ENCODE peak calls at places on chromosomes 2 and 18, in six cellular contexts. One of them, this sample, is unnamed.

GRCh38 chr2:27809761-27810241 is 38.3 kb downstream of the MRPL33 start:
- DNase-seq in neuronal stem cell: no peak
- DNase-seq in H1: no peak
- DNase-seq in H9: no peak
- DNase-seq in mesenchymal stem cell: peak
- DNase-seq in trophoblast cell: peak
- DNase-seq in this sample: peak

GRCh38 chr18:54316071-54316820 is 41.4 kb downstream of the STARD6 start:
- DNase-seq in neuronal stem cell: no peak
- DNase-seq in H1: no peak
- DNase-seq in H9: no peak
- DNase-seq in mesenchymal stem cell: no peak
- DNase-seq in trophoblast cell: no peak
- DNase-seq in this sample: no peak

GRCh38 chr2:54555318-54555837 is 99.3 kb downstream of the SPTBN1 start:
- DNase-seq in neuronal stem cell: no peak
- DNase-seq in H1: no peak
- DNase-seq in H9: no peak
- DNase-seq in mesenchymal stem cell: no peak
- DNase-seq in trophoblast cell: no peak
- DNase-seq in this sample: no peak

GRCh38 chr2:147989809-147990403 is 30.6 kb downstream of the ORC4 start:
- DNase-seq in neuronal stem cell: no peak
- DNase-seq in H1: no peak
- DNase-seq in H9: no peak
- DNase-seq in mesenchymal stem cell: peak
- DNase-seq in trophoblast cell: peak
- DNase-seq in this sample: peak

GRCh38 chr18:56702946-56703345 is 51.8 kb downstream of the WDR7 start:
- DNase-seq in neuronal stem cell: peak
- DNase-seq in H1: no peak
- DNase-seq in H9: no peak
- DNase-seq in mesenchymal stem cell: peak
- DNase-seq in trophoblast cell: peak
- DNase-seq in this sample: peak

GRCh38 chr2:29753676-29754444 is 167.5 kb downstream of the ALK start:
- DNase-seq in neuronal stem cell: no peak
- DNase-seq in H1: no peak
- DNase-seq in H9: no peak
- DNase-seq in mesenchymal stem cell: no peak
- DNase-seq in trophoblast cell: no peak
- DNase-seq in this sample: peak

GRCh38 chr2:43041167-43041566 is 185.2 kb downstream of the ZFP36L2 start:
- DNase-seq in neuronal stem cell: no peak
- DNase-seq in H1: no peak
- DNase-seq in H9: no peak
- DNase-seq in mesenchymal stem cell: peak
- DNase-seq in trophoblast cell: peak
- DNase-seq in this sample: no peak

GRCh38 chr18:41756141-41756540 is 198.9 kb upstream of the PIK3C3 start:
- DNase-seq in neuronal stem cell: no peak
- DNase-seq in H1: no peak
- DNase-seq in H9: no peak
- DNase-seq in mesenchymal stem cell: no peak
- DNase-seq in trophoblast cell: no peak
- DNase-seq in this sample: no peak

GRCh38 chr2:95700554-95700953 is 108.8 kb downstream of the TRIM43 start:
- DNase-seq in neuronal stem cell: no peak
- DNase-seq in H1: no peak
- DNase-seq in H9: no peak
- DNase-seq in mesenchymal stem cell: no peak
- DNase-seq in trophoblast cell: peak
- DNase-seq in this sample: no peak

GRCh38 chr2:241052677-241053360 is 49.3 kb downstream of the MTERF4 start:
- DNase-seq in neuronal stem cell: no peak
- DNase-seq in H1: no peak
- DNase-seq in H9: peak
- DNase-seq in mesenchymal stem cell: no peak
- DNase-seq in trophoblast cell: no peak
- DNase-seq in this sample: no peak

GRCh38 chr2:47069628-47070154 is 85.4 kb downstream of the STPG4 start:
- DNase-seq in neuronal stem cell: peak
- DNase-seq in H1: peak
- DNase-seq in H9: peak
- DNase-seq in mesenchymal stem cell: peak
- DNase-seq in trophoblast cell: peak
- DNase-seq in this sample: peak

GRCh38 chr2:234722176-234722575 is 225.3 kb upstream of the ARL4C start:
- DNase-seq in neuronal stem cell: no peak
- DNase-seq in H1: no peak
- DNase-seq in H9: no peak
- DNase-seq in mesenchymal stem cell: no peak
- DNase-seq in trophoblast cell: no peak
- DNase-seq in this sample: no peak

GRCh38 chr2:17851731-17852585 is 26.5 kb upstream of the KCNS3 start:
- DNase-seq in neuronal stem cell: peak
- DNase-seq in H1: no peak
- DNase-seq in H9: peak
- DNase-seq in mesenchymal stem cell: peak
- DNase-seq in trophoblast cell: peak
- DNase-seq in this sample: peak

GRCh38 chr2:16756831-16757644 is 91.4 kb upstream of the CYRIA start:
- DNase-seq in neuronal stem cell: peak
- DNase-seq in H1: peak
- DNase-seq in H9: peak
- DNase-seq in mesenchymal stem cell: peak
- DNase-seq in trophoblast cell: peak
- DNase-seq in this sample: peak

GRCh38 chr2:69437751-69438154 is 518 bp upstream of the NFU1 start:
- DNase-seq in neuronal stem cell: no peak
- DNase-seq in H1: no peak
- DNase-seq in H9: no peak
- DNase-seq in mesenchymal stem cell: no peak
- DNase-seq in trophoblast cell: no peak
- DNase-seq in this sample: no peak

GRCh38 chr2:157822993-157823392 is 53.1 kb downstream of the ACVR1 start:
- DNase-seq in neuronal stem cell: no peak
- DNase-seq in H1: no peak
- DNase-seq in H9: no peak
- DNase-seq in mesenchymal stem cell: peak
- DNase-seq in trophoblast cell: no peak
- DNase-seq in this sample: peak

GRCh38 chr2:55160422-55160821 is 71.7 kb downstream of the CLHC1 start:
- DNase-seq in neuronal stem cell: no peak
- DNase-seq in H1: no peak
- DNase-seq in H9: no peak
- DNase-seq in mesenchymal stem cell: no peak
- DNase-seq in trophoblast cell: no peak
- DNase-seq in this sample: no peak

GRCh38 chr2:16287281-16287680 is 346.9 kb downstream of the MYCN start:
- DNase-seq in neuronal stem cell: no peak
- DNase-seq in H1: no peak
- DNase-seq in H9: no peak
- DNase-seq in mesenchymal stem cell: no peak
- DNase-seq in trophoblast cell: no peak
- DNase-seq in this sample: no peak

GRCh38 chr2:185188656-185189055 is 549.9 kb upstream of the FSIP2 start:
- DNase-seq in neuronal stem cell: no peak
- DNase-seq in H1: no peak
- DNase-seq in H9: no peak
- DNase-seq in mesenchymal stem cell: no peak
- DNase-seq in trophoblast cell: no peak
- DNase-seq in this sample: no peak

GRCh38 chr2:95294579-95295250 is 2.4 kb upstream of the KCNIP3 start:
- DNase-seq in neuronal stem cell: no peak
- DNase-seq in H1: no peak
- DNase-seq in H9: no peak
- DNase-seq in mesenchymal stem cell: no peak
- DNase-seq in trophoblast cell: no peak
- DNase-seq in this sample: no peak

GRCh38 chr18:24494586-24494985 is 34.1 kb downstream of the HRH4 start:
- DNase-seq in neuronal stem cell: no peak
- DNase-seq in H1: no peak
- DNase-seq in H9: no peak
- DNase-seq in mesenchymal stem cell: no peak
- DNase-seq in trophoblast cell: no peak
- DNase-seq in this sample: no peak

GRCh38 chr18:34767601-34768027 is 57.5 kb downstream of the DTNA start:
- DNase-seq in neuronal stem cell: no peak
- DNase-seq in H1: no peak
- DNase-seq in H9: no peak
- DNase-seq in mesenchymal stem cell: peak
- DNase-seq in trophoblast cell: peak
- DNase-seq in this sample: peak

GRCh38 chr2:237772513-237772912 is 26.1 kb upstream of the RBM44 start:
- DNase-seq in neuronal stem cell: no peak
- DNase-seq in H1: no peak
- DNase-seq in H9: no peak
- DNase-seq in mesenchymal stem cell: no peak
- DNase-seq in trophoblast cell: no peak
- DNase-seq in this sample: no peak

GRCh38 chr2:237779521-237779920 is 19.1 kb upstream of the RBM44 start:
- DNase-seq in neuronal stem cell: no peak
- DNase-seq in H1: no peak
- DNase-seq in H9: no peak
- DNase-seq in mesenchymal stem cell: no peak
- DNase-seq in trophoblast cell: no peak
- DNase-seq in this sample: no peak

GRCh38 chr2:237773826-237774225 is 24.8 kb upstream of the RBM44 start:
- DNase-seq in neuronal stem cell: no peak
- DNase-seq in H1: no peak
- DNase-seq in H9: no peak
- DNase-seq in mesenchymal stem cell: no peak
- DNase-seq in trophoblast cell: no peak
- DNase-seq in this sample: no peak

DNA sequence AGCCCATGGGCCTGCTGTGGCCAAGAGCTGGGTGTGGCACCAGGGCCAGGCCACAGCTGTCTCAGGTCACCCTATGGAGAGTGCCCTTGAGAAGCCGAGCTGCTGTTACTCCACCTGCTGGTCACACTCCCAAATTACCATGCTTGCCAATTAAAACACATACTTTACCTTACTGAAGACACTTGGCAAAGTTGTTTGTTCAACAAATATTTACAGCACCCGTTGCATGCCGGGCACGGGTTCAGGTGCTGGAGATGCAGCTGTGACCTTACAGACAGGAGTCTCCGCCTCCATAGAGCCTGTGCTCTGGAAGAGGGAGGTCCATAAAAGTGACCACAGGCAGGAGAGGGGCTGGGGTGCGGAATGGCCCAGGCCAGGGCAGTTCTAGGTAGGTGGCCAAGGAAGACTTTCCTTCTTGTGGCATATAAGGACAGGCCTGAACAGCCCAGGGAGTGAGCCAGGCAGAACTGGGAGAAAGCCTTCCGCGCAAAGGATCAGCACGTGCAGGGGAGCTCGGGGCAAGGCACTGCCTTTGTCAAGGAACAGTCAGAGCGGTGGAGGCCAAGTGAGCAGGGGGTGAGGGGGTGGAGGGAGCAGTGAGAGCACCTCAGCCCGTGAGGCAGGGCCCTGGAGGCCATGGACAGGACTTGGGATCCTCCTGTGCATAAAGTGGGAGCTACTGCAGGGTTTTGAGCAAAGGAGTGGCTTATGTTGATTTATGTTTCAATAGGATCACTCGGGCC is 23.6 kb upstream of the RBM44 start:
- DNase-seq in neuronal stem cell: peak
- DNase-seq in H1: peak
- DNase-seq in H9: peak
- DNase-seq in mesenchymal stem cell: peak
- DNase-seq in trophoblast cell: peak
- DNase-seq in this sample: peak
- H4K91ac ChIP-seq in neuronal stem cell: no peak
- H4K91ac ChIP-seq in H1: no peak
- H4K91ac ChIP-seq in H9: no peak
- H4K91ac ChIP-seq in mesenchymal stem cell: no peak
- H4K91ac ChIP-seq in trophoblast cell: no peak
- H4K91ac ChIP-seq in this sample: no peak

DNA sequence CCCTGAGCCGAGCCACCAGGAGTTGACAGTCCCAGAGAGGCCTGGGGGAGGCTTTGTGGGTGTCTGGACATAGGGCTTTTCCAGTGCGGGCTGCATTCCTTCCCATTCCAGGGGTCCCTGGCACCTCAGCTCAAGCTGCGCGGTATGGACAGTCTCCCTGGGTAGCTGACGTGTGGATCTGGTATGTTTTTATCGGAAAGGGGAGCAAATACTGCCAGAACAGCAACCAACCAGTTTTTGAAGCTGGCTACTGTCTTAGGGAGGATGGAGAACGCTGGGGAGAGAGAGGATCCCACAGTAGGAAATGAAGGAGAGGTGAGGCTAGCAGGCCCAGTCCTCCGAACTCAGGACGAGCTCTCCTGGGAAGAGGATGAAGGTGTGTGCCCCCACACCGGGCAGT is 103.8 kb upstream of the APCDD1 start:
- DNase-seq in neuronal stem cell: no peak
- DNase-seq in H1: no peak
- DNase-seq in H9: no peak
- DNase-seq in mesenchymal stem cell: no peak
- DNase-seq in trophoblast cell: no peak
- DNase-seq in this sample: no peak
- H4K91ac ChIP-seq in neuronal stem cell: no peak
- H4K91ac ChIP-seq in H1: no peak
- H4K91ac ChIP-seq in H9: no peak
- H4K91ac ChIP-seq in mesenchymal stem cell: no peak
- H4K91ac ChIP-seq in trophoblast cell: no peak
- H4K91ac ChIP-seq in this sample: peak

GRCh38 chr2:64652231-64653173 is 1.2 kb downstream of the SERTAD2 start:
- DNase-seq in neuronal stem cell: no peak
- DNase-seq in H1: no peak
- DNase-seq in H9: no peak
- DNase-seq in mesenchymal stem cell: peak
- DNase-seq in trophoblast cell: peak
- DNase-seq in this sample: peak

GRCh38 chr2:64654993-64655666 is 1.4 kb upstream of the SERTAD2 start:
- DNase-seq in neuronal stem cell: no peak
- DNase-seq in H1: no peak
- DNase-seq in H9: no peak
- DNase-seq in mesenchymal stem cell: peak
- DNase-seq in trophoblast cell: peak
- DNase-seq in this sample: no peak

GRCh38 chr2:64651590-64651989 is 2.1 kb downstream of the SERTAD2 start:
- DNase-seq in neuronal stem cell: no peak
- DNase-seq in H1: no peak
- DNase-seq in H9: no peak
- DNase-seq in mesenchymal stem cell: no peak
- DNase-seq in trophoblast cell: no peak
- DNase-seq in this sample: no peak

GRCh38 chr2:64654063-64654811 is 524 bp upstream of the SERTAD2 start:
- DNase-seq in neuronal stem cell: peak
- DNase-seq in H1: peak
- DNase-seq in H9: peak
- DNase-seq in mesenchymal stem cell: peak
- DNase-seq in trophoblast cell: peak
- DNase-seq in this sample: peak

GRCh38 chr2:64653174-64654062 is at the start of gene SERTAD2:
- DNase-seq in neuronal stem cell: peak
- DNase-seq in H1: peak
- DNase-seq in H9: peak
- DNase-seq in mesenchymal stem cell: peak
- DNase-seq in trophoblast cell: peak
- DNase-seq in this sample: peak
- H4K91ac ChIP-seq in neuronal stem cell: peak
- H4K91ac ChIP-seq in H1: no peak
- H4K91ac ChIP-seq in H9: no peak
- H4K91ac ChIP-seq in mesenchymal stem cell: peak
- H4K91ac ChIP-seq in trophoblast cell: peak
- H4K91ac ChIP-seq in this sample: peak

GRCh38 chr2:167553635-167554034 is 665.4 kb downstream of the XIRP2 start:
- DNase-seq in neuronal stem cell: no peak
- DNase-seq in H1: no peak
- DNase-seq in H9: no peak
- DNase-seq in mesenchymal stem cell: no peak
- DNase-seq in trophoblast cell: peak
- DNase-seq in this sample: no peak
- H4K91ac ChIP-seq in neuronal stem cell: no peak
- H4K91ac ChIP-seq in H1: no peak
- H4K91ac ChIP-seq in H9: no peak
- H4K91ac ChIP-seq in mesenchymal stem cell: no peak
- H4K91ac ChIP-seq in trophoblast cell: no peak
- H4K91ac ChIP-seq in this sample: no peak

This sample was measured in IMR-90.